ENCODE peak calls at places on chromosomes 5 and 9, in seven cellular contexts. M, T, L, A, I, Y and N are unnamed samples.

GRCh38 chr9:135575995-135576631 is 14.6 kb downstream of the PAEP start:
- DNase-seq in L (no peak), T (no peak), A (no peak), Y (no peak), I (no peak), M (no peak), N (no peak)

GRCh38 chr5:61120534-61120933 is 41.7 kb downstream of the SMIM15 start:
- DNase-seq in L (no peak), M (no peak), A (no peak), Y (no peak), I (no peak), T (no peak), N (no peak)

GRCh38 chr5:154466671-154467070 is 11.4 kb downstream of the HAND1 start:
- DNase-seq in A (no peak), Y (no peak), L (no peak), M (no peak), I (no peak), T (no peak), N (no peak)

GRCh38 chr9:36874921-36875320 is 159.1 kb downstream of the PAX5 start:
- DNase-seq in Y (no peak), M (no peak), T (no peak), L (peak), I (peak), A (no peak), N (no peak)

GRCh38 chr9:6696178-6696577 is 50.6 kb upstream of the GLDC start:
- DNase-seq in M (no peak), Y (no peak), I (no peak), L (no peak), T (no peak), A (no peak), N (no peak)

GRCh38 chr9:123678038-123678877 is 251.7 kb downstream of the DENND1A start:
- DNase-seq in A (peak), T (peak), L (no peak), M (no peak), Y (no peak), I (no peak), N (peak)

GRCh38 chr5:159206818-159207217 is 2.5 kb downstream of the RNF145 start:
- DNase-seq in M (no peak), L (no peak), I (no peak), Y (no peak), T (no peak), A (no peak), N (no peak)

GRCh38 chr9:125932012-125932411 is 184.8 kb downstream of the PBX3 start:
- DNase-seq in L (peak), Y (no peak), I (peak), T (no peak), M (no peak), A (no peak), N (peak)

GRCh38 chr5:69416180-69416579 is 1.3 kb downstream of the MARVELD2 start:
- DNase-seq in M (no peak), Y (no peak), L (no peak), T (peak), I (peak), A (no peak), N (no peak)

GRCh38 chr5:103120607-103121200 is 603 bp downstream of the PPIP5K2 start:
- DNase-seq in Y (no peak), T (no peak), M (no peak), I (peak), L (no peak), A (no peak), N (no peak)

GRCh38 chr9:112831281-112831851 is 59.3 kb downstream of the SLC46A2 start:
- DNase-seq in Y (peak), A (peak), I (no peak), M (no peak), T (no peak), L (no peak), N (no peak)

GRCh38 chr5:94777163-94777885 is 158.9 kb downstream of the SLF1 start:
- DNase-seq in I (no peak), A (no peak), T (no peak), Y (no peak), M (no peak), L (no peak), N (no peak)

GRCh38 chr9:93699650-93700049 is 123.3 kb downstream of the PHF2 start:
- DNase-seq in L (no peak), M (no peak), T (no peak), Y (no peak), A (no peak), I (no peak), N (no peak)

GRCh38 chr5:58459276-58459859 is 518 bp downstream of the PLK2 start:
- DNase-seq in L (peak), A (no peak), M (no peak), T (peak), I (peak), Y (no peak), N (no peak)

GRCh38 chr9:87342743-87343142 is 154.9 kb upstream of the DAPK1 start:
- DNase-seq in M (no peak), I (no peak), Y (peak), T (no peak), A (no peak), L (peak), N (no peak)

GRCh38 chr5:136186786-136187185 is 6.2 kb downstream of the SMIM32 start:
- DNase-seq in I (no peak), M (no peak), A (no peak), L (no peak), T (no peak), Y (no peak), N (no peak)

GRCh38 chr5:97142521-97143254 is at the start of gene LIX1:
- DNase-seq in T (peak), M (peak), L (peak), A (peak), Y (no peak), I (peak), N (peak)

GRCh38 chr5:24102008-24102407 is 542.8 kb downstream of the CDH10 start:
- DNase-seq in T (no peak), L (no peak), I (no peak), M (no peak), Y (no peak), A (no peak), N (no peak)

GRCh38 chr9:100131875-100132430 is 32.9 kb downstream of the INVS start:
- DNase-seq in M (no peak), Y (no peak), T (no peak), A (no peak), L (no peak), I (no peak), N (no peak)

GRCh38 chr9:93577045-93577939 is 908 bp downstream of the PHF2 start:
- DNase-seq in M (peak), L (no peak), T (no peak), A (no peak), Y (peak), I (peak), N (no peak)

GRCh38 chr5:126462239-126463014 is 39.2 kb downstream of the GRAMD2B start:
- DNase-seq in M (peak), I (peak), L (no peak), T (no peak), Y (no peak), A (no peak), N (no peak)

GRCh38 chr5:150945947-150946346 is 41.2 kb upstream of the ZNF300 start:
- DNase-seq in L (no peak), T (no peak), A (no peak), M (no peak), I (no peak), Y (no peak), N (no peak)

GRCh38 chr5:169763437-169764301 is 126.6 kb downstream of the DOCK2 start:
- DNase-seq in Y (no peak), M (peak), T (no peak), A (no peak), L (peak), I (no peak), N (no peak)

GRCh38 chr9:113566011-113566711 is 102.6 kb downstream of the RGS3 start:
- DNase-seq in L (no peak), T (no peak), Y (peak), M (no peak), A (no peak), I (no peak), N (no peak)

GRCh38 chr9:121785673-121786542 is 134.5 kb downstream of the DAB2IP start:
- DNase-seq in A (no peak), Y (no peak), L (no peak), T (no peak), I (no peak), M (no peak), N (no peak)

GRCh38 chr9:8140557-8140956 is 341.0 kb upstream of the DMAC1 start:
- DNase-seq in I (no peak), L (no peak), A (no peak), Y (no peak), T (peak), M (no peak), N (no peak)

GRCh38 chr9:104740596-104740995 is 6.9 kb upstream of the NIPSNAP3A start:
- DNase-seq in A (no peak), Y (no peak), T (no peak), M (no peak), L (peak), I (peak), N (peak)

GRCh38 chr9:2755285-2755684 is 38.0 kb downstream of the KCNV2 start:
- DNase-seq in T (peak), Y (no peak), I (no peak), L (no peak), A (peak), M (no peak), N (no peak)

GRCh38 chr5:94153736-94154450 is 412.5 kb upstream of the POU5F2 start:
- DNase-seq in M (no peak), L (no peak), I (peak), A (no peak), T (no peak), Y (no peak), N (no peak)

GRCh38 chr5:52801329-52801728 is 13.6 kb downstream of the ITGA1 start:
- DNase-seq in A (no peak), M (no peak), T (peak), I (peak), Y (no peak), L (no peak), N (no peak)

GRCh38 chr5:150278916-150279315 is 10.7 kb downstream of the CAMK2A start:
- DNase-seq in Y (no peak), A (no peak), L (peak), T (no peak), M (no peak), I (peak), N (no peak)

GRCh38 chr5:150960791-150961396 is 56.1 kb upstream of the ZNF300 start:
- DNase-seq in L (no peak), Y (no peak), A (no peak), M (no peak), I (no peak), T (no peak), N (no peak)

GRCh38 chr5:142810081-142810480 is 39.9 kb downstream of the ARHGAP26 start:
- DNase-seq in T (no peak), Y (no peak), M (no peak), A (no peak), I (no peak), L (no peak), N (peak)

GRCh38 chr9:116137581-116137980 is 16.0 kb upstream of the PAPPA start:
- DNase-seq in L (no peak), M (no peak), Y (no peak), T (no peak), I (no peak), A (no peak), N (no peak)

GRCh38 chr5:88672644-88673493 is 210.1 kb downstream of the MEF2C start:
- DNase-seq in A (no peak), T (no peak), M (no peak), I (no peak), L (no peak), Y (no peak), N (no peak)

GRCh38 chr5:61731267-61731945 is 399.3 kb downstream of the ZSWIM6 start:
- DNase-seq in A (no peak), M (no peak), I (no peak), T (no peak), Y (no peak), L (no peak), N (no peak)

GRCh38 chr9:36935768-36936497 is 98.1 kb downstream of the PAX5 start:
- DNase-seq in A (no peak), T (no peak), L (no peak), I (no peak), Y (no peak), M (peak), N (no peak)

GRCh38 chr9:90025816-90026215 is 421.0 kb downstream of the GADD45G start:
- DNase-seq in L (no peak), M (no peak), A (no peak), Y (no peak), I (peak), T (no peak), N (no peak)

GRCh38 chr9:14004110-14004509 is 309.8 kb downstream of the NFIB start:
- DNase-seq in T (no peak), Y (no peak), L (no peak), I (no peak), A (no peak), M (no peak), N (no peak)